ENCODE peak calls at places on chromosomes 7 and 10, in nine cellular contexts. G is upper lobe of right lung, O is transverse colon, A is K562, S is neural progenitor cell, V is fibroblast of lung, Y is psoas muscle, P is sigmoid colon, T is A549. W is an unnamed sample. For H3K4me1, the result is how much of the 10 kb centered on the place peaks cover.

GRCh38 chr10:3935141-3935540 is 150.1 kb upstream of the KLF6 start:
- DNase-seq in G (no peak), O (no peak), A (no peak), S (no peak), V (peak), Y (no peak), P (no peak), T (no peak), W (peak)

GRCh38 chr10:33353853-33354252 is 19.4 kb upstream of the NRP1 start:
- DNase-seq in G (no peak), O (no peak), A (no peak), S (no peak), V (peak), Y (no peak), P (no peak), T (no peak), W (no peak)

GRCh38 chr7:153930681-153931080 is 121.5 kb upstream of the DPP6 start:
- DNase-seq in G (no peak), O (no peak), A (no peak), S (no peak), V (no peak), Y (no peak), P (no peak), T (no peak), W (no peak)

GRCh38 chr10:9243861-9244515 is 1189.5 kb downstream of the GATA3 start:
- DNase-seq in G (no peak), O (no peak), A (no peak), S (peak), V (peak), Y (no peak), P (no peak), T (no peak), W (no peak)

GRCh38 chr10:28492093-28492492 is 40.8 kb upstream of the WAC start:
- DNase-seq in G (no peak), O (no peak), A (no peak), S (no peak), V (peak), Y (no peak), P (no peak), T (no peak), W (no peak)

GRCh38 chr7:19989906-19990305 is 216.5 kb upstream of the TMEM196 start:
- DNase-seq in G (no peak), O (no peak), A (no peak), S (no peak), V (no peak), Y (no peak), P (no peak), T (no peak), W (no peak)

GRCh38 chr10:75646931-75647330 is 215.5 kb downstream of the LRMDA start:
- DNase-seq in G (no peak), O (no peak), A (no peak), S (no peak), V (no peak), Y (no peak), P (no peak), T (no peak), W (no peak)

GRCh38 chr7:79732535-79732934 is 279.1 kb upstream of the MAGI2 start:
- DNase-seq in G (no peak), O (no peak), A (no peak), S (no peak), V (no peak), Y (no peak), P (no peak), T (no peak), W (no peak)

GRCh38 chr10:101939273-101939635 is 95.7 kb upstream of the KCNIP2 start:
- DNase-seq in G (no peak), O (no peak), A (no peak), S (no peak), V (peak), Y (no peak), P (no peak), T (peak), W (peak)

GRCh38 chr7:96596120-96596826 is 113.4 kb downstream of the SEM1 start:
- DNase-seq in G (no peak), O (no peak), A (peak), S (peak), V (peak), Y (no peak), P (no peak), T (no peak), W (no peak)

GRCh38 chr7:30789334-30789711 is 18.1 kb downstream of the MINDY4 start:
- DNase-seq in G (no peak), O (no peak), A (no peak), S (no peak), V (peak), Y (no peak), P (no peak), T (no peak), W (peak)

GRCh38 chr10:120392245-120392644 is 64.8 kb upstream of the PLPP4 start:
- DNase-seq in G (no peak), O (peak), A (no peak), S (no peak), V (peak), Y (no peak), P (no peak), T (no peak), W (no peak)

GRCh38 chr10:9613338-9613737 is 1404.3 kb upstream of the CELF2 start:
- DNase-seq in G (no peak), O (no peak), A (no peak), S (no peak), V (peak), Y (no peak), P (no peak), T (no peak), W (no peak)

GRCh38 chr7:40880581-40880980 is 745.8 kb downstream of the SUGCT start:
- DNase-seq in G (no peak), O (no peak), A (no peak), S (no peak), V (peak), Y (no peak), P (no peak), T (no peak), W (no peak)

GRCh38 chr10:20962165-20962564 is 65.1 kb upstream of the NEBL start:
- DNase-seq in G (no peak), O (no peak), A (no peak), S (no peak), V (no peak), Y (no peak), P (no peak), T (no peak), W (no peak)

GRCh38 chr7:100683659-100684533 is 10.2 kb downstream of the GIGYF1 start:
- DNase-seq in G (no peak), O (no peak), A (no peak), S (no peak), V (no peak), Y (no peak), P (no peak), T (no peak), W (no peak)

GRCh38 chr7:375901-376305 is 85.9 kb downstream of the FOXL3 start:
- DNase-seq in G (no peak), O (peak), A (no peak), S (no peak), V (no peak), Y (no peak), P (no peak), T (no peak), W (no peak)

GRCh38 chr7:156776527-156776926 is 116.5 kb downstream of the LMBR1 start:
- DNase-seq in G (no peak), O (no peak), A (no peak), S (no peak), V (no peak), Y (no peak), P (no peak), T (no peak), W (no peak)

GRCh38 chr7:128860158-128861073 is 2.2 kb upstream of the ATP6V1F start:
- DNase-seq in G (no peak), O (no peak), A (peak), S (peak), V (peak), Y (peak), P (no peak), T (no peak), W (no peak)

GRCh38 chr7:129845972-129846327 is 106.8 kb downstream of the UBE2H start:
- DNase-seq in G (no peak), O (no peak), A (no peak), S (no peak), V (peak), Y (no peak), P (no peak), T (no peak), W (peak)

GRCh38 chr7:143250822-143251221 is 12.4 kb upstream of the GSTK1 start:
- DNase-seq in G (no peak), O (no peak), A (no peak), S (no peak), V (no peak), Y (no peak), P (no peak), T (no peak), W (no peak)

GRCh38 chr7:24980695-24981543 is 941 bp upstream of the OSBPL3 start:
- DNase-seq in G (peak), O (peak), A (no peak), S (peak), V (peak), Y (no peak), P (peak), T (peak), W (peak)

DNA sequence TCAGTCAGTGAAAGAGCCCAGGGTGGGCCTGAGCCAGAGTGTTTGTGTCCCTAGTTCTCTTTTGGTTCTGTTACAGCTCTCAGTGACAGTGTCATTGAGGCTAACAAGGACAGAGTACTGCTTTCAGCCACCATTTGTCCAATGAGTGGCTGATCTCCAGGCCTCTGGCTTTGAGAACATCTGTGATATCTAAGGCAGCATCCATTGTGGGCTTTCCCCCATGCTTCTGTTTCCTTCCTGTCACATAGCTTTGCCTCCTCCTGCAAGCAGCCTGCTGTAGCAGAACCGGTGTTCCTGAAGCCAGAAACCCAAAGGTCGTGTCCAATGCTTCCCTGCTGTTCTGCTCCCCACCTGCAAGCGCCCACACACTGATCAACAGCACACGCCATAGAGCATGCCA is 68.4 kb downstream of the IKZF1 start:
- DNase-seq in G (no peak), O (no peak), A (no peak), S (no peak), V (no peak), Y (no peak), P (no peak), T (no peak), W (no peak)
- H3K4me1 ChIP-seq in G (under half), O (under half), A (under half), S (under half), V (under half), Y (under half), P (under half), T (under half), W (under half)

DNA sequence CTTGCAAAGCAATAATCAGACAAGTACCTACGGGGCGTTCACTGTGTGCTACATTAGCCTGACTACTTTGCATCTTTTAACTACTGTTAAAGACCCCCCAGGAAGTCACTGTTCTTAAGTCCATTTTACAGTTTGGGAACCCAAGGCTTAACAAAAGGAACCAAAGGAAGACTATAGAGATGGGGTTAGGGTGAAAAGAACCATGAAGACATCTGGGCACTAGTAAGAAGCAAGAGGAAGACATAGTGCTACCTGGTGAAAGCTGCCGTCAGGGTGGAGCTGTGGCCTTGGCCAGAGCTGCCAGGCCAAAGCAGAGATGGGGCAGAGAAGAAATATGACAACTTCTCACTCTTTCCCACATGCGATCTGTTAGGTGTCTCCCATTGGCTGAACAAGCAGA is 85.3 kb downstream of the ARID5B start:
- DNase-seq in G (no peak), O (no peak), A (no peak), S (no peak), V (no peak), Y (no peak), P (no peak), T (no peak), W (no peak)
- H3K27ac ChIP-seq in G (no peak), O (peak), A (no peak), S (no peak), V (no peak), Y (peak), P (peak), T (no peak), W (no peak)

GRCh38 chr7:33905389-33906032 is at the start of gene BMPER:
- DNase-seq in G (peak), O (peak), A (no peak), S (peak), V (peak), Y (peak), P (peak), T (peak), W (no peak)

GRCh38 chr7:33907625-33908024 is 2.3 kb downstream of the BMPER start:
- DNase-seq in G (no peak), O (no peak), A (no peak), S (no peak), V (no peak), Y (no peak), P (no peak), T (no peak), W (no peak)

GRCh38 chr7:33903770-33904679 is 1.3 kb upstream of the BMPER start:
- DNase-seq in G (peak), O (peak), A (no peak), S (peak), V (peak), Y (peak), P (peak), T (peak), W (no peak)

GRCh38 chr7:33906697-33907096 is 1.4 kb downstream of the BMPER start:
- DNase-seq in G (no peak), O (no peak), A (no peak), S (no peak), V (no peak), Y (no peak), P (no peak), T (no peak), W (no peak)

DNA sequence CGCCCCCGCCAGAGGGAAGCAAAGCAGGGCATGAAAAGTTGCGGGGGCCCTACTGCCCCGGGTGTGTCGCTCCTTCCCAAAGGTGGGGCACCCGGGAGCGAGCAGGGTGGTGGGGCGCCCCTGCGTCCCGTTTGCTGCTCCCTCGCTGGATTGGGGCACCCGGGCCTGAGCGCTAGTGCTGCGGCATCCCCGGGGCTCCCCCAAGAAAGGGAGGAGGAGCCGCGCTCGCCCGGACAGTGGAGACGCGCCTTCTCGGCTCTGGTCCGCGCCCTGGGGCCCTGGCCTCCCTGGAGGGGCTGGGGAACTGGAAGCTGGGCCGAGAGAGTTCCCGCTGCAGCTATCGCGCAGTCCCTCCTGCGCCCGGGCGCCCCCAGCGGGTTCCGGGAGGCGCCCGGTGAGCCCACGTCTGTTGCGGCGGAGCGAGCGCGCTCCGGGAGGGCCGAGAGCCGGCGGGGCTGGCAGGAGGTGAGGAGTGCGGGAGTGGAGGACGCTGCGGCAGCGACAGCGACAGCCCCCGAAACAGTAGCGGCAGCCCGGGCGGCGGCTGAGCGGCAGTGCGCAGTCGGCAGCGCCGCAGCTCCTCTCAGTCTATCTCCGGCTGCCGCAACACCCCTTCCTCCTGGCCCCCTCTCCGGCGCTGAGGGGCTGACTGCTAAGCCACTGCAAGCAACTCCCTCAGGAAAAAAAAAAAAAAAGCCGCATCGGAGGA is 505 bp upstream of the BMPER start:
- DNase-seq in G (peak), O (peak), A (no peak), S (peak), V (peak), Y (peak), P (peak), T (peak), W (no peak)
- TF ChIP-seq CTCF in G (peak), O (no peak), A (no peak), S (peak), V (peak), Y (no peak), P (no peak), T (no peak), W (peak)

GRCh38 chr7:155649588-155649987 is 5.1 kb downstream of the RBM33 start:
- DNase-seq in G (no peak), O (no peak), A (no peak), S (no peak), V (no peak), Y (no peak), P (no peak), T (no peak), W (no peak)
- H3K4me1 ChIP-seq in G (under half), O (under half), A (under half), S (under half), V (under half), Y (half or more), P (under half), T (under half), W (under half)

DNA sequence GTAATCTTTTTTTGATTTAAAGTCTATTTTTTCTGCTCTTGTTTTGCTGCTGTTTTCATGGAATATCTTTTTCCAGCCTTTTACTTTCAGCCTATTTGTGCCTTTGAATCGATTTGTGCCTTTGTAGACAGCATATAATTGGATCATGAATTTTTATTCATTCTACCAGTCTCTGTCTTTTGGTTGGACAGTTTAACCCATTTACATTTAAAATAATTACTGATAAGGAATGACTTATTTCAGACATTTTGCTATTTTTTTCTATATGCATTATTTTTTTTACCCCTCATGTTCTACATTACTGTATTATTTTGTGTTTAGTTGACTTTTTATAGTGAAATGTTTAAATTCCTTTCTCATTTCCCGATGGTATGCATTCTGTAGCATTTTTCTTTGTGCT is 99.6 kb downstream of the EXOC4 start:
- DNase-seq in G (no peak), O (no peak), A (no peak), S (no peak), V (no peak), Y (no peak), P (no peak), T (no peak), W (no peak)
- H3K27ac ChIP-seq in G (no peak), O (no peak), A (no peak), S (no peak), V (no peak), Y (no peak), P (no peak), T (no peak), W (no peak)

W was measured in foreskin keratinocyte.